ENCODE peak calls at places on chromosomes 7 and 10, in six cellular contexts. L, F, A, R, K and B are unnamed samples.
A peak's percentile ranks its signal among the peaks of the same experiment; 100 is the strongest.

GRCh38 chr10:81863771-81864170 is 11.2 kb upstream of the NRG3 start:
- DNase-seq in L (no peak), F (no peak), A (no peak), R (no peak), K (no peak), B (no peak)

GRCh38 chr7:78125884-78126283 is 327.3 kb downstream of the PHTF2 start:
- DNase-seq in L (peak; percentile 60), F (peak; percentile 65), A (no peak), R (no peak), K (no peak), B (no peak)

GRCh38 chr7:92834661-92835139 is 1.7 kb downstream of the CDK6 start:
- DNase-seq in L (peak; percentile 66), F (no peak), A (no peak), R (no peak), K (no peak), B (peak; percentile 38)

GRCh38 chr7:68006619-68007018 is 1010.0 kb downstream of the TYW1 start:
- DNase-seq in L (no peak), F (no peak), A (no peak), R (no peak), K (no peak), B (no peak)

GRCh38 chr7:4015996-4016395 is 666.1 kb upstream of the FOXK1 start:
- DNase-seq in L (no peak), F (no peak), A (no peak), R (no peak), K (no peak), B (no peak)

GRCh38 chr7:2632717-2633537 is 1.1 kb downstream of the TTYH3 start:
- DNase-seq in L (peak; percentile 95), F (peak; percentile 73), A (no peak), R (peak; percentile 78), K (peak; percentile 60), B (peak; percentile 58)

GRCh38 chr10:129411146-129411705 is 55.8 kb upstream of the MGMT start:
- DNase-seq in L (no peak), F (no peak), A (no peak), R (peak; percentile 36), K (no peak), B (no peak)

GRCh38 chr10:107740962-107741690 is 576.6 kb upstream of the SORCS1 start:
- DNase-seq in L (no peak), F (peak; percentile 32), A (no peak), R (no peak), K (no peak), B (no peak)

GRCh38 chr7:92641921-92642511 is 51.8 kb upstream of the FAM133B start:
- DNase-seq in L (peak; percentile 16), F (peak; percentile 84), A (no peak), R (no peak), K (no peak), B (no peak)

GRCh38 chr7:50397320-50397970 is 52.7 kb downstream of the FIGNL1 start:
- DNase-seq in L (no peak), F (no peak), A (no peak), R (no peak), K (no peak), B (no peak)